ENCODE peak calls at places on chromosomes 13 and 19, in six cellular contexts. V, K, G, I, D and J are unnamed samples.

GRCh38 chr13:113918981-113919646 is 54.8 kb downstream of the C13orf46 start:
- DNase-seq in V (no peak), K (no peak), G (no peak), I (no peak), D (no peak), J (no peak)

GRCh38 chr13:98174995-98175394 is 2.1 kb downstream of the RNF113B start:
- DNase-seq in V (no peak), K (no peak), G (no peak), I (peak), D (no peak), J (no peak)

GRCh38 chr13:93386191-93386590 is 159.6 kb downstream of the GPC6 start:
- DNase-seq in V (no peak), K (no peak), G (no peak), I (no peak), D (no peak), J (no peak)

GRCh38 chr19:43789029-43789428 is 8.3 kb upstream of the KCNN4 start:
- DNase-seq in V (peak), K (peak), G (no peak), I (peak), D (no peak), J (no peak)

GRCh38 chr13:46124531-46124966 is 19.7 kb upstream of the CPB2 start:
- DNase-seq in V (no peak), K (no peak), G (no peak), I (no peak), D (no peak), J (no peak)

GRCh38 chr13:94431987-94432386 is 47.5 kb downstream of the DCT start:
- DNase-seq in V (no peak), K (no peak), G (no peak), I (no peak), D (no peak), J (no peak)

GRCh38 chr13:114131581-114132418 is 623 bp downstream of the RASA3 start:
- DNase-seq in V (no peak), K (no peak), G (no peak), I (no peak), D (no peak), J (no peak)

GRCh38 chr13:99434258-99434788 is 66.9 kb upstream of the TM9SF2 start:
- DNase-seq in V (peak), K (no peak), G (no peak), I (no peak), D (no peak), J (no peak)

GRCh38 chr13:24161980-24162517 is 1.5 kb downstream of the SPATA13 start:
- DNase-seq in V (peak), K (no peak), G (no peak), I (no peak), D (no peak), J (no peak)

GRCh38 chr19:39405261-39405912 is 1.3 kb upstream of the ZFP36 start:
- DNase-seq in V (no peak), K (no peak), G (no peak), I (no peak), D (peak), J (no peak)

GRCh38 chr13:110128546-110128945 is 178.4 kb downstream of the COL4A1 start:
- DNase-seq in V (no peak), K (no peak), G (no peak), I (no peak), D (no peak), J (no peak)

GRCh38 chr13:95559100-95559499 is 6.6 kb downstream of the CLDN10 start:
- DNase-seq in V (no peak), K (no peak), G (no peak), I (no peak), D (no peak), J (no peak)

GRCh38 chr19:29323046-29323971 is 110.4 kb upstream of the UQCRFS1 start:
- DNase-seq in V (no peak), K (no peak), G (no peak), I (no peak), D (no peak), J (no peak)

GRCh38 chr13:77375554-77375953 is 48.7 kb upstream of the MYCBP2 start:
- DNase-seq in V (no peak), K (no peak), G (no peak), I (no peak), D (no peak), J (no peak)

GRCh38 chr13:21549633-21550032 is 54.3 kb downstream of the MICU2 start:
- DNase-seq in V (no peak), K (no peak), G (no peak), I (no peak), D (no peak), J (no peak)

GRCh38 chr13:98370806-98371553 is 193.9 kb upstream of the RNF113B start:
- DNase-seq in V (peak), K (no peak), G (no peak), I (peak), D (peak), J (no peak)

GRCh38 chr13:110644892-110645521 is 29.7 kb downstream of the NAXD start:
- DNase-seq in V (peak), K (peak), G (no peak), I (peak), D (no peak), J (peak)

GRCh38 chr19:45071969-45072790 is 4.1 kb downstream of the ZNF296 start:
- DNase-seq in V (no peak), K (no peak), G (no peak), I (no peak), D (no peak), J (no peak)

GRCh38 chr13:45331981-45332830 is 8.8 kb downstream of the TPT1 start:
- DNase-seq in V (no peak), K (no peak), G (no peak), I (peak), D (no peak), J (no peak)

GRCh38 chr19:39643591-39643990 is 12.1 kb upstream of the LGALS16 start:
- DNase-seq in V (no peak), K (no peak), G (no peak), I (no peak), D (no peak), J (no peak)

GRCh38 chr13:85985791-85986190 is 186.6 kb upstream of the SLITRK6 start:
- DNase-seq in V (no peak), K (no peak), G (no peak), I (no peak), D (no peak), J (no peak)

GRCh38 chr13:110062077-110062776 is 244.7 kb downstream of the COL4A1 start:
- DNase-seq in V (no peak), K (no peak), G (no peak), I (peak), D (no peak), J (no peak)

GRCh38 chr19:344625-345319 is at the start of gene MIER2:
- DNase-seq in V (peak), K (peak), G (peak), I (peak), D (peak), J (peak)

GRCh38 chr13:25980255-25980654 is 71.6 kb downstream of the SHISA2 start:
- DNase-seq in V (no peak), K (peak), G (no peak), I (peak), D (no peak), J (no peak)

GRCh38 chr13:106536244-106537034 is 977 bp upstream of the EFNB2 start:
- DNase-seq in V (peak), K (peak), G (peak), I (peak), D (peak), J (peak)

GRCh38 chr19:46404884-46405658 is 8.3 kb downstream of the CCDC8 start:
- DNase-seq in V (no peak), K (peak), G (no peak), I (no peak), D (no peak), J (peak)

GRCh38 chr13:32045963-32046785 is 14.6 kb downstream of the FRY start:
- DNase-seq in V (peak), K (no peak), G (no peak), I (peak), D (peak), J (no peak)

GRCh38 chr13:60654405-60654804 is 257.4 kb downstream of the TDRD3 start:
- DNase-seq in V (peak), K (peak), G (no peak), I (no peak), D (no peak), J (peak)

GRCh38 chr19:35618857-35619256 is 6.3 kb downstream of the HAUS5 start:
- DNase-seq in V (no peak), K (no peak), G (no peak), I (no peak), D (no peak), J (no peak)

GRCh38 chr19:17473041-17473440 is 2.7 kb downstream of the SLC27A1 start:
- DNase-seq in V (no peak), K (no peak), G (no peak), I (peak), D (no peak), J (no peak)

GRCh38 chr13:101447852-101448251 is 4.6 kb upstream of the ITGBL1 start:
- DNase-seq in V (no peak), K (no peak), G (no peak), I (peak), D (no peak), J (no peak)

GRCh38 chr13:44048326-44048725 is 168.6 kb downstream of the LACC1 start:
- DNase-seq in V (no peak), K (no peak), G (no peak), I (no peak), D (no peak), J (no peak)

GRCh38 chr13:65966991-65967451 is 1263.1 kb downstream of the PCDH9 start:
- DNase-seq in V (no peak), K (no peak), G (no peak), I (peak), D (no peak), J (no peak)

GRCh38 chr13:51862965-51863364 is 1.2 kb downstream of the CCDC70 start:
- DNase-seq in V (no peak), K (no peak), G (no peak), I (no peak), D (no peak), J (no peak)
- TF ChIP-seq CTCF in V (no peak), K (no peak), G (no peak), I (no peak), D (no peak), J (no peak)

DNA sequence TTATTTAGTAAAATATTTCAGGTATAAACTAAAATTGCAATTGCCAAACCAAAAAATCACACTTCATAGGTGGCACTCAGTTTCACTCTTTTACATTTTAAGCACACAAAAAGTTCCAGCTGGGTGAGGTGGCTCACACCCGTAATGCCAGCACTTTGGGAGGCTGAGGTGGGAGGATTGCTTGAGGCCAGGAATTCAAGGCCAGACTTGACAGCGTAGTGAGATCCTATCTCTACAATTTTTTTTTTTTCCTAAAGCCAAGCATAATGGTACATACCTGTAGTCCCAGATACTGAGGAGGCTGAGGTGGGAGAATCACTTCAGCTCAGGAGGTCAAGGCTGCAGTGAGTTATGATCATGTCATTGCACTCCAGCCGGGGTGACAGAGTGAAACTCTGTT is 20.6 kb upstream of the SLC46A3 start:
- DNase-seq in V (no peak), K (no peak), G (no peak), I (no peak), D (no peak), J (no peak)
- TF ChIP-seq CTCF in V (no peak), K (no peak), G (no peak), I (no peak), D (no peak), J (no peak)

GRCh38 chr13:20126460-20127262 is 34.2 kb downstream of the GJA3 start:
- DNase-seq in V (peak), K (no peak), G (no peak), I (no peak), D (no peak), J (no peak)

GRCh38 chr13:20129076-20129475 is 31.8 kb downstream of the GJA3 start:
- DNase-seq in V (peak), K (no peak), G (no peak), I (no peak), D (no peak), J (no peak)

GRCh38 chr13:20128459-20128927 is 32.4 kb downstream of the GJA3 start:
- DNase-seq in V (peak), K (peak), G (no peak), I (no peak), D (no peak), J (no peak)

GRCh38 chr13:20127263-20127562 is 33.6 kb downstream of the GJA3 start:
- DNase-seq in V (no peak), K (no peak), G (no peak), I (no peak), D (no peak), J (no peak)

DNA sequence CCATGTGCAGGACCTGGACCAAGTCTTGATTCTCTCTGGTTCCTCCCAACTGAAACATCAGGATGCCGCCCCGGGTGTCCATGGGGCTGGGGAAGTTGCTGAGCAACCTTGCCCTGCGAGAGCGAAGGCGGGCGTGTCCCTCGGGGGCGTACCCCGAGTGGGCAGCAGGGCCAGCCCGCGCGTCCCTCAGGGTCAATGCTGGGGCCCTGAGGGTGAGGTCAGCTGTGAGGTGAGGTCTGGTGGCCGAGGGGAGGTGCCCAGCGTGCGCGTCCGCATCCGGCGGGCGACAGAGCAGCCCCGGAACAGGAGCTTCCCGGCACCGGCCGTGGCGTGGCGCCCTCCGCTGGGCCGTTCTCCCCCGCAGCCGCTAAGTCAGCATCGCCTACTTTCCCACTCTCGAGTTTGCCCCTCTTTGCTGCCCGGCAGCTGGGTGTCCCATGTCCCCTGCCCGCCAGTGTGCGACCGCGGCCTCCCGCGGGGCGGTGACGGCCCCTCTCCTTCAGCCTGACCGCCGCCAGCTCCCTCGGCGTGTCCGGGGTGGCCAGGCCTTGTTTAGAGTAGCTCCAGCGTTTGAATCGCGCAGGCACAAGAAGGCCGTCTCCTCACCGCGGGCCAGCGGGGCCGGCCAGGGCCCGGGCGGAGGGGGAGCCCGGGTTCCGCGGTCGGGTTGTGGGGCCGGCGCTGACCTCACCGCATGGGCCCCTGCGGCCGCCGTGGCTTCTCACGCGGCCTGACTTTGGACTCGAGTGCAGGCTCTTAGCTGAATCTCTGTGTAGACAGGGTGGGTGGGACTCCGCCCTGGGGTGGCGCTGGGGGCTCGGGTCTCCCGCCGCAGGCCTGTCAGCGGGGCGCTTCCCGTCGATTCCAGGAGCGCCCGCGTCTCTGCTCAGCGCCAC is 33.0 kb downstream of the GJA3 start:
- DNase-seq in V (peak), K (peak), G (no peak), I (peak), D (peak), J (peak)
- TF ChIP-seq CTCF in V (peak), K (peak), G (peak), I (peak), D (peak), J (no peak)

GRCh38 chr13:27182054-27182453 is 10.4 kb upstream of the USP12 start:
- DNase-seq in V (no peak), K (no peak), G (no peak), I (no peak), D (no peak), J (no peak)

GRCh38 chr13:27176772-27177171 is 5.2 kb upstream of the USP12 start:
- DNase-seq in V (no peak), K (no peak), G (no peak), I (no peak), D (no peak), J (no peak)

GRCh38 chr13:27182844-27183497 is 11.4 kb upstream of the USP12 start:
- DNase-seq in V (peak), K (no peak), G (peak), I (peak), D (peak), J (no peak)

GRCh38 chr13:27174766-27175455 is 3.3 kb upstream of the USP12 start:
- DNase-seq in V (no peak), K (no peak), G (no peak), I (peak), D (no peak), J (no peak)

DNA sequence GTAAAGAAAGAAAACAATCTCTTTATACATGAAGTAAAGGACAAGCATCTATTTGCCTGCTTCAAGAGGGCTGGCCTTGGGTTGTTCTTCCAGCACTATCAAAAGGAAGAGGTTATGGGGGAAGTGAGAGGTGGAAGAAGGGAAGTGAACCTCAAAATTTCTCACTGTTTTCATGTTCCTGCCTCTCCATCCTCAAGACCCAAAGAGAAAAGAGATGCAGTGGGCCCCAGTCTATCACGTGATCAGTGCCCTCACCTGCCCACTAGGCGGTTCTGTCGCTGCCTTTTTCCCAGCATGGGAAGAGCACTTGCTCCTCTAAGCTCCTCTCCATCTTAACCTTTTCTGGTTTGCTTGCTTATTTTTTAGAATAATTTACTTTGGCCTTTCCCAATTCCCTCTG is 6.2 kb upstream of the USP12 start:
- DNase-seq in V (no peak), K (no peak), G (no peak), I (no peak), D (no peak), J (no peak)
- TF ChIP-seq CTCF in V (no peak), K (no peak), G (no peak), I (no peak), D (no peak), J (no peak)

DNA sequence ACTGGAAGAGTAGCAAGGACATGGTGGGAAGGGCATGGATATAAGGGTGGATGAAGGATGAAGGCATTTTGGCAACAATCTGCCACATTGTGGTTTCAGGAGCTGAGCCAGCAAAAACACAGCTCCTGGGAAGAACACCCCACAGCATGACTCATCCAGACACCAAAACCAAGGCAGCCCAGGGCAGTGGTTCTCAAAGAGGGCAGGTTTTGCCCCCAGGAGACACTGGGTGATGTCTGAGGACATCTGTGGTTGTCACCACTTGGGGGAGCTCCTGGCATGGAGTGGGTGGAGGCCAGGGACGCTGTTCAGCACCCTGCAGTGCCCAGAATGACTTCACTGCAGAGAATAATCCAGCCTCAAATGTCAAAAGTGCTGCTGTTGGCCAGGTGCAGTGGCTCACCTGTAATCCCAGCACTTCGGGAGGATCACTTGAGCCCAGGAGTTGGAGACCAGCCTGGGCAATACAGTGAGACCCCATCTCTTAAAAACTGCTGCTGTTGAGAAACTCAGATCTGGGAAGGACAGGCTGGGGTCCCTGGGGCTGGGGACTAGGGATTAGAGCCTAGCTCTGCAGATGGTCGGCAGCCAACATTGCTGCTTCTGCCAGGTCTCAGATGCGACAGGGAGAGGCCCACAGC is 16.1 kb downstream of the ZFR2 start:
- DNase-seq in V (peak), K (no peak), G (no peak), I (peak), D (no peak), J (no peak)
- TF ChIP-seq CTCF in V (no peak), K (no peak), G (no peak), I (peak), D (no peak), J (no peak)